ENCODE peak calls at places on chromosomes 11 and 22, in ten cellular contexts. N, F, M, J, H, Z, W, G, R and U are unnamed samples.

GRCh38 chr11:23973244-23973643 is 523.6 kb upstream of the LUZP2 start:
- DNase-seq in F (no peak), W (no peak), N (no peak), M (no peak), G (no peak), R (no peak), H (no peak), Z (no peak), J (no peak), U (no peak)

GRCh38 chr22:25777870-25778269 is 35.9 kb downstream of the MYO18B start:
- DNase-seq in J (peak), N (no peak), R (no peak), H (peak), Z (peak), G (no peak), F (no peak), W (peak), M (no peak), U (peak)

GRCh38 chr11:114301088-114301487 is 4.9 kb downstream of the NNMT start:
- DNase-seq in J (no peak), H (no peak), M (no peak), G (no peak), N (no peak), W (no peak), R (no peak), F (no peak), Z (no peak), U (no peak)

GRCh38 chr11:82989628-82990404 is 81.9 kb downstream of the RAB30 start:
- DNase-seq in M (no peak), N (no peak), W (no peak), Z (no peak), F (no peak), H (peak), R (no peak), J (no peak), G (no peak), U (no peak)

GRCh38 chr11:76419896-76420295 is 24.9 kb upstream of the EMSY start:
- DNase-seq in F (peak), Z (no peak), J (peak), G (no peak), H (peak), W (peak), M (no peak), R (no peak), N (no peak), U (no peak)

GRCh38 chr11:12244156-12244555 is 133.2 kb upstream of the PARVA start:
- DNase-seq in F (no peak), Z (no peak), R (no peak), M (no peak), H (peak), G (no peak), J (no peak), W (no peak), N (no peak), U (no peak)

GRCh38 chr11:917426-917825 is 6.8 kb upstream of the CHID1 start:
- DNase-seq in Z (no peak), W (no peak), F (no peak), H (no peak), J (no peak), G (no peak), N (no peak), R (no peak), M (no peak), U (no peak)

GRCh38 chr22:37419916-37420655 is 7.2 kb downstream of the ELFN2 start:
- DNase-seq in W (no peak), F (no peak), H (no peak), G (no peak), J (no peak), R (no peak), Z (no peak), M (no peak), N (no peak), U (no peak)

GRCh38 chr11:95330332-95330731 is 99.3 kb upstream of the SESN3 start:
- DNase-seq in H (peak), F (no peak), J (no peak), W (no peak), Z (no peak), M (no peak), R (no peak), G (no peak), N (no peak), U (peak)

GRCh38 chr11:113778111-113778910 is 1.3 kb upstream of the CLDN25 start:
- DNase-seq in F (peak), M (no peak), R (no peak), N (no peak), J (no peak), Z (peak), W (peak), H (peak), G (peak), U (peak)

GRCh38 chr11:67412495-67413179 is 2.8 kb upstream of the CARNS1 start:
- DNase-seq in M (no peak), F (no peak), H (no peak), R (no peak), N (no peak), G (no peak), Z (no peak), J (no peak), W (no peak), U (no peak)

GRCh38 chr11:47356998-47357329 is 4.5 kb upstream of the MYBPC3 start:
- DNase-seq in H (no peak), M (no peak), G (no peak), W (no peak), J (no peak), R (no peak), Z (no peak), F (no peak), N (no peak), U (no peak)

GRCh38 chr11:81987829-81988472 is 745.7 kb downstream of the FAM181B start:
- DNase-seq in M (no peak), Z (no peak), W (no peak), F (peak), N (no peak), H (no peak), G (no peak), R (no peak), J (no peak), U (no peak)

GRCh38 chr22:31289335-31289734 is 3.0 kb downstream of the PIK3IP1 start:
- DNase-seq in G (no peak), F (no peak), M (peak), J (no peak), N (no peak), H (peak), Z (no peak), W (no peak), R (no peak), U (peak)

GRCh38 chr11:67293090-67293489 is 4.0 kb downstream of the ANKRD13D start:
- DNase-seq in M (no peak), G (no peak), R (no peak), W (no peak), F (no peak), N (no peak), Z (peak), H (peak), J (no peak), U (peak)

GRCh38 chr11:80960331-80961095 is 1519.7 kb upstream of the TENM4 start:
- DNase-seq in H (no peak), Z (no peak), M (no peak), J (no peak), N (no peak), W (no peak), F (no peak), R (no peak), G (no peak), U (no peak)

GRCh38 chr22:38455530-38456271 is 702 bp upstream of the KCNJ4 start:
- DNase-seq in N (no peak), H (peak), G (no peak), J (no peak), F (peak), R (no peak), Z (no peak), W (no peak), M (no peak), U (peak)

GRCh38 chr22:45125198-45125597 is 38.5 kb upstream of the NUP50 start:
- DNase-seq in G (no peak), N (no peak), R (no peak), M (no peak), J (no peak), Z (no peak), H (no peak), W (no peak), F (no peak), U (no peak)

GRCh38 chr11:90836031-90836430 is 613.2 kb upstream of the CHORDC1 start:
- DNase-seq in G (peak), W (no peak), J (no peak), F (no peak), H (no peak), R (no peak), Z (no peak), N (no peak), M (no peak), U (no peak)

GRCh38 chr11:130679247-130679646 is 230.8 kb downstream of the ADAMTS15 start:
- DNase-seq in M (no peak), F (no peak), R (no peak), Z (no peak), H (no peak), G (no peak), W (no peak), J (peak), N (no peak), U (no peak)

GRCh38 chr11:96464695-96465307 is 75.0 kb downstream of the JRKL start:
- DNase-seq in G (peak), M (no peak), W (peak), F (no peak), J (peak), Z (no peak), H (peak), N (no peak), R (no peak), U (peak)

GRCh38 chr11:22634897-22635629 is 9.4 kb upstream of the FANCF start:
- DNase-seq in M (no peak), H (peak), J (no peak), Z (no peak), N (no peak), W (no peak), F (peak), G (no peak), R (no peak), U (peak)

GRCh38 chr22:37545703-37546435 is 14.4 kb upstream of the CDC42EP1 start:
- DNase-seq in Z (peak), R (no peak), M (peak), J (peak), N (no peak), G (no peak), F (peak), W (peak), H (no peak), U (no peak)

GRCh38 chr11:405323-405975 is 9.3 kb downstream of the SIGIRR start:
- DNase-seq in J (no peak), M (no peak), N (no peak), F (peak), Z (no peak), H (no peak), G (no peak), R (no peak), W (no peak), U (no peak)

GRCh38 chr22:46526484-46526839 is 11.0 kb downstream of the CELSR1 start:
- DNase-seq in M (no peak), H (no peak), F (no peak), J (no peak), N (no peak), G (no peak), W (no peak), Z (no peak), R (no peak), U (no peak)

GRCh38 chr22:50184004-50184461 is 1.7 kb upstream of the TRABD start:
- DNase-seq in M (peak), N (no peak), G (no peak), R (no peak), H (no peak), W (peak), J (peak), F (peak), Z (no peak), U (no peak)

GRCh38 chr22:21447694-21448402 is 19.3 kb upstream of the TMEM191C start:
- DNase-seq in M (no peak), J (peak), Z (no peak), G (no peak), W (no peak), H (no peak), N (no peak), F (peak), R (no peak), U (no peak)

GRCh38 chr11:102664001-102664752 is 39.0 kb upstream of the MMP20 start:
- DNase-seq in Z (no peak), W (no peak), R (no peak), J (peak), F (no peak), G (no peak), N (no peak), H (no peak), M (no peak), U (no peak)

GRCh38 chr11:72814831-72815618 is 814 bp downstream of the ATG16L2 start:
- DNase-seq in N (peak), G (no peak), W (peak), Z (no peak), R (no peak), F (peak), J (peak), M (peak), H (peak), U (peak)

GRCh38 chr11:119773016-119773415 is 44.0 kb upstream of the NECTIN1 start:
- DNase-seq in J (no peak), Z (no peak), W (no peak), R (no peak), F (no peak), N (no peak), M (no peak), G (no peak), H (peak), U (peak)

GRCh38 chr22:25775501-25775900 is 33.5 kb downstream of the MYO18B start:
- DNase-seq in M (no peak), H (no peak), N (no peak), W (no peak), R (no peak), G (no peak), Z (no peak), J (no peak), F (no peak), U (no peak)

GRCh38 chr11:130449246-130449990 is 973 bp downstream of the ADAMTS15 start:
- DNase-seq in N (no peak), F (no peak), H (no peak), G (no peak), Z (no peak), W (no peak), R (no peak), J (no peak), M (no peak), U (peak)

GRCh38 chr11:22920939-22921565 is 60.8 kb upstream of the CCDC179 start:
- DNase-seq in H (peak), N (no peak), M (peak), G (no peak), R (no peak), F (peak), Z (peak), J (peak), W (peak), U (peak)